ENCODE peak calls at places on chromosomes 6 and 20, in nine cellular contexts. L is central memory CD4-positive, alpha-beta T cell; Q is HFFc6; B is Calu3; T is AG10803; K is RWPE1; S is anterior cingulate cortex; A is NCI-H524 treated with DMSO at 0.1 percent for 48 hours; P is fibroblast of mammary gland. W is an unnamed sample.

GRCh38 chr6:3340891-3341290 is 82.1 kb downstream of the PSMG4 start:
- DNase-seq in K (no peak), A (no peak), P (peak; percentile 62), S (no peak), T (peak; percentile 74), L (no peak), B (no peak), Q (no peak), W (no peak)

GRCh38 chr20:25487975-25488374 is 80.5 kb downstream of the GINS1 start:
- DNase-seq in P (no peak), T (no peak), K (no peak), L (no peak), Q (no peak), S (no peak), A (no peak), B (no peak), W (no peak)

GRCh38 chr6:113375950-113376846 is 480.9 kb upstream of the MARCKS start:
- DNase-seq in T (peak; percentile 93), S (no peak), K (no peak), A (no peak), P (peak; percentile 79), L (no peak), B (no peak), Q (peak; percentile 82), W (peak; percentile 51)

GRCh38 chr20:45117581-45117980 is 2.6 kb upstream of the WFDC5 start:
- DNase-seq in S (no peak), K (no peak), P (no peak), T (no peak), B (no peak), A (no peak), L (no peak), Q (no peak), W (no peak)

GRCh38 chr6:139965393-139965792 is 590.9 kb upstream of the CITED2 start:
- DNase-seq in A (no peak), K (no peak), S (no peak), Q (no peak), P (no peak), T (no peak), L (no peak), B (no peak), W (no peak)

GRCh38 chr6:63636516-63636968 is 940 bp downstream of the PHF3 start:
- DNase-seq in Q (peak; percentile 11), P (peak; percentile 38), A (peak; percentile 22), S (peak; percentile 26), K (peak; percentile 26), L (peak; percentile 40), B (peak; percentile 43), T (peak; percentile 33), W (peak; percentile 57)

GRCh38 chr6:140018588-140018987 is 644.1 kb upstream of the CITED2 start:
- DNase-seq in A (no peak), S (no peak), T (no peak), P (no peak), B (no peak), L (no peak), Q (no peak), K (no peak), W (no peak)

GRCh38 chr20:62066339-62066982 is 780 bp upstream of the TAF4 start:
- DNase-seq in S (no peak), P (no peak), Q (no peak), T (peak; percentile 18), L (peak; percentile 37), B (peak; percentile 77), A (no peak), K (peak; percentile 66), W (peak; percentile 46)

GRCh38 chr20:63837475-63837874 is 6.4 kb upstream of the ZBTB46 start:
- DNase-seq in P (no peak), S (no peak), T (no peak), Q (no peak), B (no peak), K (no peak), L (no peak), A (no peak), W (peak; percentile 49)

GRCh38 chr20:37315293-37316110 is 26.0 kb downstream of the MANBAL start:
- DNase-seq in B (no peak), K (no peak), Q (peak; percentile 69), S (no peak), P (peak; percentile 85), A (no peak), T (peak; percentile 87), L (no peak), W (peak; percentile 67)

GRCh38 chr6:150652848-150653613 is 53.3 kb downstream of the PLEKHG1 start:
- DNase-seq in Q (no peak), A (no peak), B (peak; percentile 16), T (no peak), S (no peak), K (no peak), L (no peak), P (peak; percentile 6), W (peak; percentile 38)

GRCh38 chr20:3797226-3797545 is 1.1 kb downstream of the CDC25B start:
- DNase-seq in P (no peak), K (no peak), S (no peak), A (no peak), B (no peak), L (no peak), Q (no peak), T (no peak), W (no peak)

GRCh38 chr6:11367638-11368199 is 135.3 kb upstream of the NEDD9 start:
- DNase-seq in S (no peak), L (no peak), T (no peak), P (no peak), Q (no peak), B (peak; percentile 34), A (no peak), K (no peak), W (no peak)

GRCh38 chr6:158868122-158868480 is 48.9 kb upstream of the EZR start:
- DNase-seq in P (no peak), Q (no peak), A (no peak), B (no peak), L (no peak), K (no peak), S (no peak), T (no peak), W (no peak)

GRCh38 chr6:77740380-77740779 is 87.5 kb downstream of the MEI4 start:
- DNase-seq in K (peak; percentile 14), Q (peak; percentile 9), B (no peak), S (no peak), A (no peak), L (no peak), T (peak; percentile 18), P (peak; percentile 16), W (peak; percentile 51)

GRCh38 chr6:107540465-107540857 is 50.5 kb downstream of the SOBP start:
- DNase-seq in T (no peak), K (no peak), S (no peak), P (no peak), B (no peak), L (no peak), Q (no peak), A (no peak), W (no peak)

GRCh38 chr6:15152720-15153119 is 93.1 kb upstream of the JARID2 start:
- DNase-seq in B (no peak), Q (no peak), T (peak; percentile 76), K (no peak), S (no peak), A (peak; percentile 95), P (peak; percentile 20), L (no peak), W (no peak)

GRCh38 chr6:40630046-40630445 is 42.9 kb upstream of the LRFN2 start:
- DNase-seq in S (no peak), L (no peak), T (no peak), K (no peak), Q (no peak), A (no peak), P (no peak), B (no peak), W (no peak)

GRCh38 chr20:61544910-61545889 is 293.1 kb downstream of the CDH4 start:
- DNase-seq in P (no peak), Q (no peak), T (no peak), S (no peak), L (no peak), A (no peak), B (no peak), K (no peak), W (no peak)

GRCh38 chr20:50317644-50318043 is 127.0 kb downstream of the CEBPB start:
- DNase-seq in T (no peak), K (no peak), Q (no peak), B (no peak), S (no peak), L (no peak), A (no peak), P (no peak), W (peak; percentile 55)

GRCh38 chr6:108268845-108269244 is 8.0 kb upstream of the SNX3 start:
- DNase-seq in B (no peak), P (no peak), S (no peak), K (no peak), Q (no peak), A (no peak), L (no peak), T (no peak), W (no peak)

GRCh38 chr20:23093613-23094012 is 7.5 kb upstream of the CD93 start:
- DNase-seq in P (no peak), A (no peak), S (no peak), Q (no peak), B (no peak), K (no peak), L (no peak), T (no peak), W (no peak)